ENCODE peak calls at places on chromosome 10, in seven cellular contexts. One of them, this sample, is unnamed. For H3K4me1, the result is how much of the 10 kb centered on the place peaks cover.

GRCh38 chr10:86287422-86287793 is 79.2 kb downstream of the GRID1 start:
- DNase-seq in HCT116: no peak
- DNase-seq in HepG2: no peak
- DNase-seq in H1: no peak
- DNase-seq in SK-N-SH: peak
- DNase-seq in GM12878: no peak
- DNase-seq in K562: no peak
- DNase-seq in this sample: no peak

GRCh38 chr10:1155791-1156615 is 99.8 kb downstream of the WDR37 start:
- DNase-seq in HCT116: no peak
- DNase-seq in HepG2: no peak
- DNase-seq in H1: no peak
- DNase-seq in SK-N-SH: peak
- DNase-seq in GM12878: no peak
- DNase-seq in K562: no peak
- DNase-seq in this sample: no peak

GRCh38 chr10:784377-784758 is 94.9 kb upstream of the DIP2C start:
- DNase-seq in HCT116: peak
- DNase-seq in HepG2: no peak
- DNase-seq in H1: no peak
- DNase-seq in SK-N-SH: no peak
- DNase-seq in GM12878: no peak
- DNase-seq in K562: no peak
- DNase-seq in this sample: no peak

GRCh38 chr10:490256-490655 is 199.2 kb downstream of the DIP2C start:
- DNase-seq in HCT116: no peak
- DNase-seq in HepG2: no peak
- DNase-seq in H1: no peak
- DNase-seq in SK-N-SH: no peak
- DNase-seq in GM12878: no peak
- DNase-seq in K562: no peak
- DNase-seq in this sample: no peak

GRCh38 chr10:60820093-60820769 is 42.0 kb downstream of the CDK1 start:
- DNase-seq in HCT116: no peak
- DNase-seq in HepG2: no peak
- DNase-seq in H1: no peak
- DNase-seq in SK-N-SH: no peak
- DNase-seq in GM12878: peak
- DNase-seq in K562: peak
- DNase-seq in this sample: no peak

GRCh38 chr10:44192435-44192834 is 192.5 kb downstream of the CXCL12 start:
- DNase-seq in HCT116: no peak
- DNase-seq in HepG2: no peak
- DNase-seq in H1: no peak
- DNase-seq in SK-N-SH: no peak
- DNase-seq in GM12878: no peak
- DNase-seq in K562: no peak
- DNase-seq in this sample: no peak

GRCh38 chr10:46299531-46300366 is 13.0 kb downstream of the ANTXRL start:
- DNase-seq in HCT116: no peak
- DNase-seq in HepG2: no peak
- DNase-seq in H1: no peak
- DNase-seq in SK-N-SH: no peak
- DNase-seq in GM12878: no peak
- DNase-seq in K562: no peak
- DNase-seq in this sample: no peak

GRCh38 chr10:101768791-101769170 is 7.1 kb downstream of the FGF8 start:
- DNase-seq in HCT116: no peak
- DNase-seq in HepG2: no peak
- DNase-seq in H1: no peak
- DNase-seq in SK-N-SH: peak
- DNase-seq in GM12878: no peak
- DNase-seq in K562: no peak
- DNase-seq in this sample: no peak

GRCh38 chr10:68526634-68527132 is 640 bp downstream of the SLC25A16 start:
- DNase-seq in HCT116: no peak
- DNase-seq in HepG2: peak
- DNase-seq in H1: no peak
- DNase-seq in SK-N-SH: no peak
- DNase-seq in GM12878: no peak
- DNase-seq in K562: no peak
- DNase-seq in this sample: no peak

GRCh38 chr10:14653271-14654161 is 121.2 kb downstream of the FAM107B start:
- DNase-seq in HCT116: no peak
- DNase-seq in HepG2: no peak
- DNase-seq in H1: no peak
- DNase-seq in SK-N-SH: peak
- DNase-seq in GM12878: no peak
- DNase-seq in K562: no peak
- DNase-seq in this sample: no peak

GRCh38 chr10:16976803-16977202 is 152.8 kb downstream of the CUBN start:
- DNase-seq in HCT116: no peak
- DNase-seq in HepG2: no peak
- DNase-seq in H1: no peak
- DNase-seq in SK-N-SH: no peak
- DNase-seq in GM12878: no peak
- DNase-seq in K562: no peak
- DNase-seq in this sample: no peak

GRCh38 chr10:84269773-84270172 is 24.9 kb downstream of the RGR start:
- DNase-seq in HCT116: peak
- DNase-seq in HepG2: no peak
- DNase-seq in H1: no peak
- DNase-seq in SK-N-SH: no peak
- DNase-seq in GM12878: no peak
- DNase-seq in K562: no peak
- DNase-seq in this sample: no peak

GRCh38 chr10:123889821-123890220 is 1.8 kb downstream of the CPXM2 start:
- DNase-seq in HCT116: no peak
- DNase-seq in HepG2: no peak
- DNase-seq in H1: no peak
- DNase-seq in SK-N-SH: no peak
- DNase-seq in GM12878: no peak
- DNase-seq in K562: no peak
- DNase-seq in this sample: no peak

DNA sequence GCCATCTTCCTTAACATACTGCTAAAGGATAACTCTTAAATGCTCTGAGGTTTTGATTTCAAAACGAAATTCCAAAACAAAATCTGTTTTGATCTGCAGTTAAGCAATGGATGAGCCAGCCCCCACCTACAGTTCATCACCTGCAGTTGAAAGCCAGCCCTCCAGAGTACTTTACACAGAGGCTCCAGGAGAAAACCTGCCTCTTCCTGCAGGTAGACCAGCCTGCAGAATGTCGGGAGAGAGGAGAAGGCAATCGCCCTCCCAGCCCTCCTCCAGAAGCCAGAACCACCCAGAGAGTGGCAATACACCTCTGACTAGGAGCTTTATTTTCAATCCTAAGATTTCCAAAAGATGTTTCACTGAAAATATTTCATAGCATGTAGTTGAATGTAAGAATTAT is 798.1 kb downstream of the GATA3 start:
- DNase-seq in HCT116: no peak
- DNase-seq in HepG2: no peak
- DNase-seq in H1: no peak
- DNase-seq in SK-N-SH: no peak
- DNase-seq in GM12878: no peak
- DNase-seq in K562: no peak
- DNase-seq in this sample: no peak
- H3K4me1 ChIP-seq in HCT116: under half
- H3K4me1 ChIP-seq in HepG2: under half
- H3K4me1 ChIP-seq in H1: under half
- H3K4me1 ChIP-seq in SK-N-SH: under half
- H3K4me1 ChIP-seq in GM12878: under half
- H3K4me1 ChIP-seq in K562: under half
- H3K4me1 ChIP-seq in this sample: under half

GRCh38 chr10:71539564-71540118 is 142.9 kb downstream of the CDH23 start:
- DNase-seq in HCT116: no peak
- DNase-seq in HepG2: no peak
- DNase-seq in H1: no peak
- DNase-seq in SK-N-SH: no peak
- DNase-seq in GM12878: no peak
- DNase-seq in K562: no peak
- DNase-seq in this sample: no peak

GRCh38 chr10:71534552-71535158 is 137.9 kb downstream of the CDH23 start:
- DNase-seq in HCT116: no peak
- DNase-seq in HepG2: no peak
- DNase-seq in H1: no peak
- DNase-seq in SK-N-SH: no peak
- DNase-seq in GM12878: no peak
- DNase-seq in K562: peak
- DNase-seq in this sample: no peak

GRCh38 chr10:71538608-71539260 is 142.0 kb downstream of the CDH23 start:
- DNase-seq in HCT116: no peak
- DNase-seq in HepG2: no peak
- DNase-seq in H1: no peak
- DNase-seq in SK-N-SH: no peak
- DNase-seq in GM12878: no peak
- DNase-seq in K562: no peak
- DNase-seq in this sample: no peak

GRCh38 chr10:71533936-71534335 is 137.2 kb downstream of the CDH23 start:
- DNase-seq in HCT116: no peak
- DNase-seq in HepG2: no peak
- DNase-seq in H1: no peak
- DNase-seq in SK-N-SH: peak
- DNase-seq in GM12878: no peak
- DNase-seq in K562: no peak
- DNase-seq in this sample: no peak

DNA sequence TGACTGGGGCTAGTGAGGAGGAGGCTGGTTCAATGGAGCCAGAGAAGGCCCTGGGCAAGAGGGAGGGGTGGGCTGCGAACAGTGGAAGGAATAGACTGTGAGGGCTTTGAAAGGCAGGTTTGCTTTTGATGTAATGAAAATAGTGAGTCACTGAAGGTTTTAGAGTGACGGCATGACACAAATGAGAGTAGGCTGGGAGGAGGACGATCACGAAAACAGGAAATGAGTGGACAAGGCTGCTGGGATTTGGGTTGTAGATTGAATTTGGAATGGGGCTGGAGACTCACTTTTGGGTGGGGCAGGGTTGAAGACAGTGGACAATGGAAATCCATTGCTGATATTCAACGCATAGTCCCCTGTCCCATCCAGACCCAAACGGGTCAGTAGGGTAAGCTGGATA is 139.6 kb downstream of the CDH23 start:
- DNase-seq in HCT116: no peak
- DNase-seq in HepG2: no peak
- DNase-seq in H1: no peak
- DNase-seq in SK-N-SH: no peak
- DNase-seq in GM12878: no peak
- DNase-seq in K562: no peak
- DNase-seq in this sample: no peak
- TF ChIP-seq SIN3A in HCT116: no peak
- TF ChIP-seq SIN3A in HepG2: no peak
- TF ChIP-seq SIN3A in H1: no peak
- TF ChIP-seq SIN3A in SK-N-SH: no peak
- TF ChIP-seq SIN3A in GM12878: no peak
- TF ChIP-seq SIN3A in K562: no peak
- TF ChIP-seq SIN3A in this sample: no peak

GRCh38 chr10:77504196-77504869 is 133.3 kb downstream of the KCNMA1 start:
- DNase-seq in HCT116: peak
- DNase-seq in HepG2: no peak
- DNase-seq in H1: no peak
- DNase-seq in SK-N-SH: no peak
- DNase-seq in GM12878: no peak
- DNase-seq in K562: no peak
- DNase-seq in this sample: no peak

GRCh38 chr10:77501846-77502251 is 135.8 kb downstream of the KCNMA1 start:
- DNase-seq in HCT116: no peak
- DNase-seq in HepG2: no peak
- DNase-seq in H1: no peak
- DNase-seq in SK-N-SH: no peak
- DNase-seq in GM12878: no peak
- DNase-seq in K562: no peak
- DNase-seq in this sample: peak

GRCh38 chr10:77500754-77501151 is 136.9 kb downstream of the KCNMA1 start:
- DNase-seq in HCT116: no peak
- DNase-seq in HepG2: no peak
- DNase-seq in H1: no peak
- DNase-seq in SK-N-SH: no peak
- DNase-seq in GM12878: no peak
- DNase-seq in K562: no peak
- DNase-seq in this sample: no peak

GRCh38 chr10:77498829-77499228 is 138.8 kb downstream of the KCNMA1 start:
- DNase-seq in HCT116: no peak
- DNase-seq in HepG2: no peak
- DNase-seq in H1: no peak
- DNase-seq in SK-N-SH: no peak
- DNase-seq in GM12878: no peak
- DNase-seq in K562: no peak
- DNase-seq in this sample: no peak

DNA sequence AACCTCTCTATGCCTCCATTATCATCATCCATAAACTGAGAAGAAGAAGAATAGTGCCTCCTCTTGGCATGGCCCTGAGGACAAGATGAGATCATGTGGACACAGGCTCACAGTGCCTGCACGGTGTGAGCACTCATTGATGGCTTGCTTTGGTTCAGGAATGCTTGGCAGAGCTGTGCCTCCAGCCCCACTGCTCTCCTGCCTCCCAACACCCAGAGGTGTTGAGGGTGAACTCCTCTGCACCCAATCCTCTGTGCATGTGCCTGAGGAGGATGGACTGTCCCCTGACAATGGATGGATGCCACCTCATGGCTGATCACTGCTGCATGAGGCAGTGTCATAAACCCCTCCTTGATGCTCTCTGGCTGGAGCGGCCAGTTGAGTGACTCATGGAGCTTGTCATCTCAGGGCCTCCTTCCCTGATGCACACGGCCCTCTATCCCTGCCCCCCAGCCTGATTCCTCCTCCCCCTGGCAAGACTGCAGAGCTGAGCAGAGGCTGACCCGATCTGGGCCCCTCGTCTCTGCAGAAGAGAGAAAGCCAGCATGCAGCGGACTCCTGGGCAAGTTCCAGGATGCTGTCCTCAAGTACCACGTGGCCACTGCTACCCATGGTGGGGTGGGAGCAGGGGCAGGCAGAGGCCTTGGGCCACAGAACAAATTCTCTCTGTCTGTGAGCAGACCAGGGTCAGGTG is 136.3 kb downstream of the KCNMA1 start:
- DNase-seq in HCT116: peak
- DNase-seq in HepG2: no peak
- DNase-seq in H1: no peak
- DNase-seq in SK-N-SH: no peak
- DNase-seq in GM12878: no peak
- DNase-seq in K562: peak
- DNase-seq in this sample: peak
- H3K4me1 ChIP-seq in HCT116: under half
- H3K4me1 ChIP-seq in HepG2: under half
- H3K4me1 ChIP-seq in H1: under half
- H3K4me1 ChIP-seq in SK-N-SH: under half
- H3K4me1 ChIP-seq in GM12878: under half
- H3K4me1 ChIP-seq in K562: under half
- H3K4me1 ChIP-seq in this sample: half or more

DNA sequence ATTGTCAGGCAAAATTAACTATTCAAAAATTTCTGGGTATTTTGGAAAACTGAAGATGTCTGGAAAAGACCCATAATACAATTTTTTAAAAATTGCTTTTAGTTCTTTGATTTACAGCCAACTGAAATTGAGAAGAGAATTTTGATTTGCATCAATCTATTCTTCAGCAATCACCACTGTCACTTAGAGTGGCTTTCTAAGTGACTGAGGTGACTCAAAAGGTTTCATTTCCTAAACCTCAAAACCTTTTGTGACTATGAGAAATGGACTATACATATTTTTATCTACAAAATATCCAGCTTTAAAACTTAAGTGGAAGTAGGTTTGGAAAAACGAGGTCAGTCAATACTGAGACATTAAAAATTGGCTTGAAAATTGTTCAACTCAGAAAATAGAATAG is 60.0 kb downstream of the ENO4 start:
- DNase-seq in HCT116: no peak
- DNase-seq in HepG2: no peak
- DNase-seq in H1: no peak
- DNase-seq in SK-N-SH: no peak
- DNase-seq in GM12878: no peak
- DNase-seq in K562: no peak
- DNase-seq in this sample: no peak
- TF ChIP-seq SIN3A in HCT116: no peak
- TF ChIP-seq SIN3A in HepG2: no peak
- TF ChIP-seq SIN3A in H1: no peak
- TF ChIP-seq SIN3A in SK-N-SH: no peak
- TF ChIP-seq SIN3A in GM12878: no peak
- TF ChIP-seq SIN3A in K562: no peak
- TF ChIP-seq SIN3A in this sample: no peak